ENCODE peak calls at places on chromosome 7, in six cellular contexts. X is MM.1S, W is heart right ventricle, C is Peyer's patch, Z is IMR-90, L is stomach. Q is an unnamed sample.

GRCh38 chr7:95434501-95435421 is at the start of gene PON2:
- DNase-seq in L (peak), Z (peak), C (peak), W (peak), X (peak), Q (peak)

GRCh38 chr7:142459557-142459963 is 201.7 kb upstream of the PRSS58 start:
- DNase-seq in W (no peak), Z (peak), X (peak), L (no peak), C (no peak), Q (peak)

GRCh38 chr7:37666026-37666780 is 17.4 kb upstream of the GPR141 start:
- DNase-seq in C (no peak), W (no peak), L (no peak), X (no peak), Z (no peak), Q (no peak)

GRCh38 chr7:2729043-2729892 is 41.3 kb downstream of the AMZ1 start:
- DNase-seq in L (peak), Z (peak), W (no peak), C (peak), X (no peak), Q (no peak)

GRCh38 chr7:112112822-112113255 is 93.4 kb downstream of the DOCK4 start:
- DNase-seq in Z (peak), X (peak), W (no peak), L (no peak), C (no peak), Q (no peak)

GRCh38 chr7:87345166-87345927 is at the start of gene CROT:
- DNase-seq in C (peak), W (peak), L (peak), X (peak), Z (peak), Q (peak)

GRCh38 chr7:69739906-69740545 is 141.8 kb downstream of the AUTS2 start:
- DNase-seq in X (no peak), C (no peak), W (peak), Z (no peak), L (no peak), Q (no peak)

GRCh38 chr7:90626011-90626410 is 29.9 kb downstream of the CDK14 start:
- DNase-seq in Z (peak), W (no peak), L (no peak), X (no peak), C (no peak), Q (no peak)

GRCh38 chr7:35252584-35252983 is 1.3 kb downstream of the TBX20 start:
- DNase-seq in Z (no peak), L (no peak), X (no peak), C (no peak), W (no peak), Q (no peak)

GRCh38 chr7:69439636-69440325 is 158.5 kb upstream of the AUTS2 start:
- DNase-seq in Z (no peak), W (no peak), C (no peak), X (no peak), L (no peak), Q (no peak)

GRCh38 chr7:112163021-112163310 is 43.2 kb downstream of the DOCK4 start:
- DNase-seq in X (no peak), Z (no peak), L (no peak), C (no peak), W (no peak), Q (no peak)

GRCh38 chr7:45185864-45186250 is 28.3 kb downstream of the RAMP3 start:
- DNase-seq in L (peak), W (no peak), Z (no peak), X (no peak), C (no peak), Q (no peak)

GRCh38 chr7:51327287-51327717 is 10.7 kb upstream of the COBL start:
- DNase-seq in X (no peak), Z (no peak), L (no peak), C (no peak), W (no peak), Q (no peak)

GRCh38 chr7:16695621-16696237 is 49.7 kb downstream of the BZW2 start:
- DNase-seq in L (peak), C (no peak), X (peak), W (peak), Z (peak), Q (peak)

GRCh38 chr7:68103319-68103718 is 1106.7 kb downstream of the TYW1 start:
- DNase-seq in W (no peak), Z (no peak), X (no peak), L (no peak), C (no peak), Q (no peak)

GRCh38 chr7:68107256-68107655 is 1110.6 kb downstream of the TYW1 start:
- DNase-seq in X (no peak), Z (no peak), C (no peak), W (peak), L (no peak), Q (no peak)

GRCh38 chr7:68109299-68109698 is 1112.7 kb downstream of the TYW1 start:
- DNase-seq in W (no peak), C (no peak), Z (no peak), L (no peak), X (no peak), Q (no peak)

DNA sequence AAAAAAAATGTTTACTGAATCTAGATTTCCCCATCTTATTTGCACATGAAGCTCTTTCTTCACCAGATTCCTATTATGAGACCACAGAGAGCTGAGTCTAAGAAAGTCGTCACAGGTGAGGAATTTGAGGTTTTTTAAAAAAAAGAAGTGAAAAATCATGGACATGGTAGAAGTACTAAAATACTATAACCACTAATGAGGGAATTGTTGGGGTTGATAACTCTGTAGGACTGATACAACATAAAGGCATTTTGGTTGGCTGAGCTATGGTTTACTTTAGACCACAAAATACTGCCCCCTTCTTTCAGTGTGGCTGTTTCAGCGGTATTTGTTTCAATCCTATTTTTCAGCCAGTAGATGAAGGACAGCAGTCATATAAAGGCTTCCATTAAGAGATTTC is 1111.3 kb downstream of the TYW1 start:
- DNase-seq in X (peak), W (no peak), L (no peak), Z (no peak), C (no peak), Q (no peak)
- TF ChIP-seq CTCF in X (peak), W (no peak), L (no peak), Z (no peak), C (no peak), Q (no peak)

DNA sequence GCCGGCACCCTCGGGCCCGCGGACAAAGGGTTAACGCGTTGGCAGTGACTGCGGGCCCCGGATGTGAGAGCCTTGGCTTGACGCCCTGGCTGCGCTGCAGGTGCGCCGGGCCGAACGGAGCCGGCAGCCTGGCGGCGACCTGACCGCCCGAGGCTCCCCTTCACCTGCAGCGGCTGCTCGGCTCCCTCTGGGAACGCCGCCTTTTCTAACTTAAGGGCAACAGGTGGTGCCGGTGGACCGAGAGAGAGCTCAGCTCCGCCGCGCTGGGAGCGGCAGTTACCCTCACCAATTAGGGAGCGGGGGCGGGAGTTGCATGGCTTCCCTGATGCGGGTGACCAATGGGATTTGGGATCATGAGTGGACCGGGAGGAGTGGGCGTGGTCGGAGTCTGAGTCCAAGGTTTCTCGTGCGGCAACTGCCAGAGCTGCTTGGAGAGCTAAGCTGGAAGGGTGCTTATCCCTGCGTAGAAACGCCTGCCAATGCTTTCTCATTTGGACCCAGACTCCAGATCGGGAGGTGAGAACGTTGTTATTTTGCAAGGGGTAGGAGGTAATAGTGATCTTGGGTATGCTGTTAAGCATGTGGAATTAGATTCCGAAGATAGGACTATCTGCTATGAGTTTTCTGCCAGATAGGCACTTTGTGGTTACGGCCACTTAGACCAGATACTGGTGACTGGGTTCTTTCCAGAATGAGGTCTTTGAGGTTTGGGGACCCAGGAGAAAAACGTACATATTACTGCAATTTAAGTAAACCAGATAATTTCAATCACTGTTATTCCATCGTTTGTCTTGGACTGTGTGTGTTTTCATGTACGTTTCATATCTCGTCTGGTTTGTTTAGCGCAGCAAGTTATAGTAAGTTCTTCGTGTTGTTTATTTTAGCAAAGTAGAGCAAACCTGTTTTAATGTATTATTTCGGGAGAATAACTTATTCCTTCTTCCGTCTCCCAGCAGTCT is at the start of gene ARL4A:
- DNase-seq in C (peak), L (peak), Z (peak), W (peak), X (peak), Q (peak)
- TF ChIP-seq CTCF in C (peak), L (peak), Z (peak), W (peak), X (peak), Q (no peak)

GRCh38 chr7:33762153-33762902 is 143.0 kb upstream of the BMPER start:
- DNase-seq in C (no peak), X (no peak), W (no peak), Z (no peak), L (no peak), Q (no peak)
- TF ChIP-seq CTCF in C (no peak), X (no peak), W (no peak), Z (no peak), L (no peak), Q (no peak)

GRCh38 chr7:144069511-144069910 is at the start of gene OR2A25:
- DNase-seq in X (no peak), L (no peak), Z (no peak), C (no peak), W (no peak), Q (no peak)

GRCh38 chr7:144057954-144058353 is 9.2 kb downstream of the OR2A5 start:
- DNase-seq in L (no peak), C (no peak), Z (no peak), X (no peak), W (no peak), Q (no peak)

DNA sequence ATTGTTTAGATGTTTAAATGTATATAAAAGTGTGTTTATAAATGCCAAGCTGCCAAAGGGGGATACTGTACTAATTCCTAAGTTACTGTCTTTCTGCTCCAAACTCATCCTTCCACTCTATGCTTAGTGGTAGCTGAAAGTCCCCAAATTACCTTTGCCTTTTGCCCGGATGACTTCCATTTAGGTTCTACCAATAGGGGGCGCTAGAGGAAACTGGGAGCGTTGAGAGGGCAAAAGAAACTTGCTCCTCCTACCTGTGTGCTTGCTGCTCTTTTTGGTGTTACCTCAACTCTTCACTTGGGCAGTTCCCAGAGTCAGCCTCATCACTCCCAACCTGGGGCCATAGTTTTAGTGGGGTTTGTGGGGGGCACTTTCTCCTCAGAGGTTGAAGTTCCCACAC is 5.9 kb upstream of the OR2A25 start:
- DNase-seq in X (no peak), L (no peak), W (no peak), C (no peak), Z (no peak), Q (no peak)
- TF ChIP-seq CTCF in X (peak), L (no peak), W (no peak), C (peak), Z (peak), Q (peak)

DNA sequence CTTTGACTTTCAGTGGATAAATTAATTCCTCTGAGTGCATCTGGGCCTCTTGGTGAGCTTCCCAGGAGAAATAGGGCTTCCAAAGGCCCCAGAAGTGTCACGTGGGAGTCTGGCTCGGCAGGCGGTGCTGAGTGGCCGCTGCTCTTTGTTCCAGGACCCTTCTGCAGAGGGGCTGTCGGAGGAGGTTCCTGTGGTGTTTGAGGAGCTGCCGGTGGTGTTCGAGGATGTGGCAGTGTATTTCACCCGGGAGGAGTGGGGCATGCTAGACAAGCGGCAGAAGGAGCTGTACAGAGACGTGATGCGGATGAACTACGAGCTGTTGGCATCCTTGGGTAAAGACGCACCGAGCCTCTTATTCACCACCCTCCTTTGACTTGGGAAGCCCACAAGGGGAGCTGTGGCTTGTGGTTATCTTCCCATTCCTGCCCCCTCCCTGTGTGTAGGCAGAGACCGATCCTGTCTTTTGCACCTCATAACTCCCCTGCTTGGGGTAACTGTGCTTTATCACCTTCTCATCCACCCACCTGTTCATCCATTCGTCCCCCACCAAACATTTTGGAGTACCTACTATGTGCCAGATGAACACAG is 11.9 kb downstream of the ZNF862 start:
- DNase-seq in W (no peak), C (no peak), L (no peak), Z (no peak), X (no peak), Q (no peak)
- TF ChIP-seq CTCF in W (no peak), C (no peak), L (no peak), Z (no peak), X (no peak), Q (no peak)